ENCODE peak calls at places on chromosomes 16 and 17, in eight cellular contexts. F, W, C, H, V, T, Z and D are unnamed samples.

GRCh38 chr16:12771341-12771798 is 32.3 kb downstream of the CPPED1 start:
- DNase-seq in Z (peak), V (no peak), T (peak), C (no peak), W (peak), F (no peak), H (no peak), D (no peak)

GRCh38 chr17:82339634-82340580 is 6.3 kb upstream of the SECTM1 start:
- DNase-seq in C (no peak), H (no peak), W (no peak), V (no peak), T (no peak), F (no peak), Z (no peak), D (no peak)

GRCh38 chr16:48487287-48487686 is 102.1 kb upstream of the SIAH1 start:
- DNase-seq in H (no peak), C (peak), F (no peak), T (no peak), V (no peak), Z (no peak), W (no peak), D (no peak)

GRCh38 chr16:47258874-47259461 is 115.2 kb upstream of the NETO2 start:
- DNase-seq in C (peak), Z (peak), W (peak), V (peak), T (no peak), F (peak), H (peak), D (no peak)

GRCh38 chr17:64213995-64214507 is 49.0 kb downstream of the TEX2 start:
- DNase-seq in T (no peak), W (peak), Z (no peak), C (peak), H (no peak), V (no peak), F (peak), D (no peak)

GRCh38 chr17:65220732-65221131 is 83.6 kb downstream of the RGS9 start:
- DNase-seq in H (no peak), Z (peak), V (no peak), C (peak), W (peak), T (no peak), F (no peak), D (no peak)

GRCh38 chr17:29248845-29249244 is 2.2 kb downstream of the CRYBA1 start:
- DNase-seq in V (no peak), W (no peak), F (no peak), C (no peak), H (no peak), Z (no peak), T (no peak), D (no peak)

GRCh38 chr17:10652984-10653680 is 4.0 kb downstream of the MYH3 start:
- DNase-seq in F (peak), H (no peak), V (no peak), T (no peak), C (no peak), W (peak), Z (no peak), D (no peak)

GRCh38 chr17:36949461-36949927 is 740 bp downstream of the AATF start:
- DNase-seq in V (peak), W (peak), Z (no peak), H (no peak), F (no peak), C (no peak), T (no peak), D (no peak)

GRCh38 chr16:2420035-2420434 is 9.2 kb upstream of the CCNF start:
- DNase-seq in T (no peak), V (no peak), Z (no peak), C (peak), H (no peak), W (peak), F (no peak), D (no peak)

GRCh38 chr17:81112461-81112860 is 52.8 kb upstream of the PVALEF start:
- DNase-seq in T (no peak), F (no peak), Z (no peak), C (no peak), H (no peak), W (no peak), V (no peak), D (no peak)

GRCh38 chr17:1649844-1650409 is at the start of gene RILP:
- DNase-seq in H (no peak), T (peak), Z (peak), C (peak), W (peak), V (no peak), F (no peak), D (no peak)

GRCh38 chr16:30186782-30187555 is 3.6 kb downstream of the CORO1A start:
- DNase-seq in T (peak), C (peak), Z (peak), W (no peak), H (peak), V (peak), F (peak), D (peak)

GRCh38 chr17:43875476-43876147 is 28.6 kb downstream of the CD300LG start:
- DNase-seq in C (peak), H (no peak), Z (peak), T (no peak), V (no peak), W (no peak), F (no peak), D (no peak)

GRCh38 chr16:22302776-22303363 is 5.7 kb downstream of the POLR3E start:
- DNase-seq in V (no peak), C (no peak), T (no peak), W (no peak), H (no peak), Z (no peak), F (no peak), D (no peak)

GRCh38 chr17:49337900-49338299 is 24.1 kb downstream of the ZNF652 start:
- DNase-seq in Z (no peak), C (peak), H (no peak), V (no peak), F (no peak), T (no peak), W (peak), D (no peak)

GRCh38 chr17:13306310-13306962 is 288.6 kb upstream of the ELAC2 start:
- DNase-seq in T (peak), Z (peak), H (no peak), V (peak), W (peak), F (peak), C (peak), D (no peak)

GRCh38 chr17:41211845-41212466 is 14.5 kb upstream of the KRTAP9-2 start:
- DNase-seq in C (peak), Z (peak), F (no peak), H (no peak), W (peak), V (no peak), T (no peak), D (peak)

GRCh38 chr17:28370035-28370743 is at the start of gene VTN:
- DNase-seq in V (peak), Z (no peak), H (no peak), F (peak), C (peak), W (peak), T (peak), D (no peak)

GRCh38 chr16:75919664-75920063 is 193.4 kb upstream of the CPHXL start:
- DNase-seq in H (no peak), W (peak), T (no peak), F (no peak), C (no peak), V (no peak), Z (no peak), D (no peak)

GRCh38 chr16:1958715-1959268 is 546 bp upstream of the NDUFB10 start:
- DNase-seq in Z (no peak), V (no peak), W (no peak), C (no peak), H (no peak), T (no peak), F (no peak), D (no peak)

GRCh38 chr16:54932737-54933254 is 2.1 kb downstream of the IRX5 start:
- DNase-seq in V (peak), Z (peak), F (no peak), H (no peak), T (no peak), C (peak), W (peak), D (no peak)

GRCh38 chr16:54934536-54935410 is 4.1 kb downstream of the IRX5 start:
- DNase-seq in W (peak), F (no peak), C (peak), Z (peak), V (peak), H (no peak), T (peak), D (no peak)

GRCh38 chr16:54931757-54932660 is 1.3 kb downstream of the IRX5 start:
- DNase-seq in Z (peak), W (peak), F (peak), C (peak), T (no peak), H (no peak), V (peak), D (no peak)

GRCh38 chr16:54935411-54936085 is 4.9 kb downstream of the IRX5 start:
- DNase-seq in V (no peak), H (no peak), C (peak), T (no peak), W (peak), Z (peak), F (no peak), D (no peak)

DNA sequence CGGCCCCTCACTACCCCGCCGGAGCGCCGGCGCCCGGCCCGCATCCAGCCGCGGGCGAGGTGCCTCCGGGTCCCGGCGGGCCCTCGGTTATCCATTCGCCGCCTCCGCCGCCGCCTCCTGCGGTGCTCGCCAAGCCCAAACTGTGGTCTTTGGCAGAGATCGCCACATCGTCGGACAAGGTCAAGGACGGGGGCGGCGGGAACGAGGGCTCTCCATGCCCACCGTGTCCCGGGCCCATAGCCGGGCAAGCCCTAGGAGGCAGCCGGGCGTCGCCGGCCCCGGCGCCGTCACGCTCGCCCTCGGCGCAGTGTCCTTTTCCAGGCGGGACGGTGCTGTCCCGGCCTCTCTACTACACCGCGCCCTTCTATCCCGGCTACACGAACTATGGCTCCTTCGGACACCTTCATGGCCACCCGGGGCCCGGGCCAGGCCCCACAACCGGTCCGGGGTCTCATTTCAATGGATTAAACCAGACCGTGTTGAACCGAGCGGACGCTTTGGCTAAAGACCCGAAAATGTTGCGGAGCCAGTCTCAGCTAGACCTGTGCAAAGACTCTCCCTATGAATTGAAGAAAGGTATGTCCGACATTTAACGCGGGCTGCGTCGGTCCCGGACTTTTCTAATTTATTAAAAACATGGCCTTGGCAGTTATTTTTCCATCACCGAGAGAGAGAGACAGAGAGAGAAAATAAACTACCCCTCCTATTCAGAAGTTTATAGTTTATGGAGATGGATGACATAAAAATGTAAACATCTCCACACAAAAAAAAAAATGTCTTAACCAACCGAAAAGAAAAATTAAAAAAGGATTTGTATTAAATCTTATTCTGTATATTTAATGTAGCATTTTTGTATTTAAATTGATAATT is 2.9 kb downstream of the IRX5 start:
- DNase-seq in V (peak), F (no peak), T (no peak), H (no peak), C (peak), Z (peak), W (peak), D (no peak)
- TF ChIP-seq EZH2 in V (peak), F (no peak), T (peak), H (no peak), C (no peak), Z (no peak), W (peak), D (no peak)

GRCh38 chr17:75181110-75181509 is 1.6 kb downstream of the SUMO2 start:
- DNase-seq in H (no peak), V (no peak), Z (no peak), T (no peak), W (no peak), C (peak), F (no peak), D (no peak)

GRCh38 chr17:75182569-75183436 is at the start of gene SUMO2:
- DNase-seq in H (peak), C (peak), F (peak), W (peak), T (peak), Z (peak), V (peak), D (peak)

GRCh38 chr17:75183999-75184884 is 1.5 kb upstream of the SUMO2 start:
- DNase-seq in F (no peak), H (no peak), V (no peak), Z (no peak), W (no peak), T (no peak), C (no peak), D (no peak)

GRCh38 chr17:75181608-75182318 is 996 bp downstream of the SUMO2 start:
- DNase-seq in C (peak), Z (peak), F (peak), W (no peak), T (peak), H (no peak), V (peak), D (no peak)

DNA sequence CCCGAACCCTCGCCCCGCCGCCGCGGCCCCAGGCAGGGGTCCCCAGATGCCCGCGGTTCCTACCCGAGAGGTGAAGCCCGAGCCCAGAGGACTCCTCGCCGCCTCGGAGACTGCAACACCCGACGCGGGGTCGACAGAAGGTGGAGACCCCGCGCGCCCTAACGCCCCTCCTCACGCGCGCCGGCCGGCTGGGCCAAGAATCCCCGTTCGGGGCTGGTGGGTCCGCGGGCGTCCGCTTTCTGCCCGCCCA is 515 bp downstream of the SUMO2 start:
- DNase-seq in V (no peak), F (no peak), W (no peak), Z (no peak), T (no peak), C (no peak), H (no peak), D (no peak)
- H3K27ac ChIP-seq in V (peak), F (peak), W (peak), Z (peak), T (peak), C (peak), H (peak), D (peak)

GRCh38 chr16:80931985-80932720 is 74.5 kb downstream of the CMC2 start:
- DNase-seq in T (peak), C (peak), V (peak), H (no peak), W (peak), F (peak), Z (peak), D (no peak)

GRCh38 chr16:80935691-80936090 is 71.0 kb downstream of the CMC2 start:
- DNase-seq in V (no peak), Z (no peak), F (no peak), T (no peak), C (no peak), W (no peak), H (no peak), D (no peak)

GRCh38 chr16:80931661-80931984 is 75.1 kb downstream of the CMC2 start:
- DNase-seq in T (no peak), F (no peak), V (no peak), H (no peak), Z (no peak), W (no peak), C (no peak), D (no peak)

GRCh38 chr16:80936410-80936809 is 70.3 kb downstream of the CMC2 start:
- DNase-seq in F (peak), C (peak), W (peak), H (no peak), Z (no peak), V (no peak), T (no peak), D (no peak)

DNA sequence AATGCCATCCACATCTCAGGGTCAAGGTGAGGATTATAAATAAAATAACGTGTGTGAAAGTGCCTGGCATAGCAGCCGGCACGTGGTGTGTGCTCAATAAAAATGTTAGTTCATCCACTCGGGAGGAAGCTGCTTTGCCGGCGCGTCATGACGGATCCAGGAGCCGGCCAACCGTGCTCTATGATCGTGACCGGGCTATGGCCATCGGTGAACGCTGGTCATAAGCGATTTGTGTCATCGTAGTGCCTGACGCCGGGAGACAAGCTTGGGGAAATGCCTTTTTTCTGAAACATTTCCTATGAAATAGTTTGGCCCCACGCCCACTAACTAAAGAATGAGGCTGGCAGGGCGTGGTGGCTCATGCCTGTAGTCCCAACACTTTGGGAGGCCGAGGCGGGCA is 74.0 kb downstream of the CMC2 start:
- DNase-seq in T (no peak), H (no peak), W (peak), Z (peak), V (no peak), F (peak), C (peak), D (no peak)
- H3K4me3 ChIP-seq in T (peak), H (no peak), W (peak), Z (no peak), V (peak), F (peak), C (peak), D (no peak)

DNA sequence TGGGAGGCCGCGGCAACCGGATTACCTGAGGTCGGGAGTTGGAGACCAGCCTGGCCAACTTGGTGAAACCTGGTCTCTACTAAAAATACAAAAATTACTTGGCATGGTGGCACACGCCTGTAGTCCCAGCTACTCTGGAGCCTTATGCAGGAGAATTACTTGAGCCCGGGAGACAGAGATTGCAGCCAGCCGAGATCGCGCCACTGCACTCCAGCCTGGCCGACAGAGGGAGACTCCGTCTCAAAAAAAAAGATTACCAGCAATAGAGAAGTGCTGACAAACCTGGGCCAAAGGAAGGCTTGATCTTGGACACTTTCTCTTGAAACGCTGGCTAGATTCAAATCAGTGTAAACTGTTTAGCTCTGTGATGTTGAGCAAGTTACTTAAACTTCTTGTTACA is 4.3 kb downstream of the MT1H start:
- DNase-seq in Z (peak), F (no peak), W (peak), T (no peak), H (no peak), V (peak), C (peak), D (no peak)
- TF ChIP-seq EZH2 in Z (no peak), F (no peak), W (no peak), T (no peak), H (no peak), V (no peak), C (no peak), D (no peak)

GRCh38 chr16:68041783-68042182 is 18.7 kb downstream of the DUS2 start:
- DNase-seq in Z (no peak), C (no peak), T (no peak), H (no peak), V (no peak), W (no peak), F (no peak), D (no peak)
- H3K27ac ChIP-seq in Z (no peak), C (no peak), T (no peak), H (no peak), V (no peak), W (no peak), F (no peak), D (no peak)

DNA sequence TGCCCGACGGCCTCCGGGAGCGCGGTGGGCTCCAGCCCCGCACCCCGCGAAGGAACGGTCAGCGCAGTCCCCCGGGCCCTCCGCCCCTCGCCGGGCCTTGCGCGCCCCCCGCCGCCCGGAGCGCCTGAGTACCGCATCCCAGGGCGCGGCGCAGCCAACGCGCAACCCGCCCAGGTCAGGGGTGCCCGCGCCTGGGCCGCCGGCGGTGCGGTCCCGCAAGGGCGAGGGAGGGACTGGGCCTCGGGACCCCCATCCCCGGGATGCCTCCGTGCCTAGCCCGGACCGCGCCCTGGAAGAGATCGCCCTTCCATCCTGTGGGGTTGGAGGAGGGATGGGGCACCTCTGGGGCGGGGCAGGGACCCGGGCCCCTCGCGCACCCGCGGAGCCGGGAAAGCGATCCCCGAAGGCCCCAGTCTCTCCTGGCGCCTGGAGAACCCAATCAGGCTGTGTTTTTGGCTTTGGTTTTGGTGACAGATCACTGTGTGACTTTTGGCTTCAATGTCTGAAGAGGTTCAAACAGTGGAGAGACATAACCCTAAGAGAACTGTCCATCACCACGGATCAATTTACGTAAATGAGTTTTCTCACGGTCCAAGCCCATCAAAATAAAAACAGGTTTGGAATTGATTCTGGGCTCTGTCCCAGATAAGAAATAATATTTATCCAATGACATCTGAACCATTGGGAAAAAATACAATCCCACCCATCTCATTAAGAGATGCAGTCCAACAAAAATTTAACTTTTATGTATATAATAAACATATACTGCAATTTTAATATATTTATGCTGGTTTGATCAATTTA is 17.8 kb downstream of the ENPP7 start:
- DNase-seq in F (no peak), C (no peak), H (no peak), W (no peak), V (peak), T (no peak), Z (no peak), D (no peak)
- H3K4me3 ChIP-seq in F (no peak), C (no peak), H (no peak), W (no peak), V (peak), T (no peak), Z (no peak), D (no peak)